ENCODE peak calls at places on chromosomes 5 and 9, in nine cellular contexts. P is spleen, O is IMR-90, Q is foreskin fibroblast, H is psoas muscle, X is OCI-LY7, N is pancreas, S is brain microvascular endothelial cell, K is AG04450. C is an unnamed sample.
A peak's percentile ranks its signal among the peaks of the same experiment; 100 is the strongest.

GRCh38 chr9:119924736-119925135 is 555.5 kb upstream of the BRINP1 start:
- DNase-seq in P (no peak), O (no peak), Q (no peak), H (no peak), X (no peak), N (no peak), S (no peak), K (no peak), C (no peak)

GRCh38 chr5:68251804-68252648 is 36.5 kb downstream of the PIK3R1 start:
- DNase-seq in P (no peak), O (peak; percentile 50), Q (peak; percentile 65), H (peak; percentile 50), X (no peak), N (no peak), S (no peak), K (peak; percentile 13), C (peak; percentile 71)

GRCh38 chr9:80213613-80214012 is 641.8 kb downstream of the TLE4 start:
- DNase-seq in P (peak; percentile 60), O (no peak), Q (no peak), H (no peak), X (no peak), N (peak; percentile 22), S (no peak), K (no peak), C (no peak)

GRCh38 chr9:32930486-32930885 is 70.9 kb downstream of the APTX start:
- DNase-seq in P (no peak), O (no peak), Q (no peak), H (no peak), X (no peak), N (no peak), S (no peak), K (no peak), C (no peak)

GRCh38 chr5:126081209-126081608 is 342.0 kb upstream of the GRAMD2B start:
- DNase-seq in P (no peak), O (no peak), Q (no peak), H (no peak), X (no peak), N (no peak), S (no peak), K (no peak), C (no peak)

GRCh38 chr9:130537346-130538050 is 41.9 kb upstream of the FUBP3 start:
- DNase-seq in P (peak; percentile 78), O (no peak), Q (peak; percentile 16), H (no peak), X (no peak), N (no peak), S (no peak), K (no peak), C (peak; percentile 36)

GRCh38 chr9:134676886-134677285 is 35.3 kb downstream of the COL5A1 start:
- DNase-seq in P (peak; percentile 34), O (no peak), Q (no peak), H (peak; percentile 1), X (no peak), N (no peak), S (no peak), K (no peak), C (no peak)

GRCh38 chr9:130432362-130432761 is 12.4 kb upstream of the ASS1 start:
- DNase-seq in P (no peak), O (no peak), Q (no peak), H (no peak), X (no peak), N (no peak), S (no peak), K (no peak), C (no peak)

GRCh38 chr9:76904661-76905457 is 1.1 kb downstream of the PRUNE2 start:
- DNase-seq in P (no peak), O (no peak), Q (no peak), H (no peak), X (no peak), N (no peak), S (no peak), K (no peak), C (no peak)

GRCh38 chr5:320524-321232 is 836 bp upstream of the AHRR start:
- DNase-seq in P (no peak), O (no peak), Q (no peak), H (no peak), X (no peak), N (peak; percentile 72), S (no peak), K (no peak), C (no peak)

GRCh38 chr5:321726-322251 is 275 bp downstream of the AHRR start:
- DNase-seq in P (no peak), O (no peak), Q (no peak), H (no peak), X (no peak), N (peak; percentile 75), S (no peak), K (no peak), C (no peak)

GRCh38 chr5:322281-322941 is 897 bp downstream of the AHRR start:
- DNase-seq in P (no peak), O (peak; percentile 36), Q (peak; percentile 68), H (no peak), X (no peak), N (peak; percentile 72), S (no peak), K (no peak), C (peak; percentile 26)

GRCh38 chr5:322942-323879 is 1.7 kb downstream of the AHRR start:
- DNase-seq in P (no peak), O (peak; percentile 31), Q (peak; percentile 40), H (no peak), X (no peak), N (no peak), S (no peak), K (no peak), C (no peak)

GRCh38 chr5:321233-321725 is at the start of gene AHRR:
- DNase-seq in P (no peak), O (peak; percentile 53), Q (peak; percentile 74), H (peak; percentile 63), X (no peak), N (peak; percentile 81), S (peak; percentile 40), K (no peak), C (peak; percentile 72)
- TF ChIP-seq CTCF in P (peak; percentile 61), O (peak; percentile 62), Q (peak; percentile 37), H (peak; percentile 33), X (no peak), N (no peak), S (peak; percentile 49), K (peak; percentile 49), C (peak; percentile 21)

GRCh38 chr5:139132515-139132914 is 65.7 kb downstream of the SIL1 start:
- DNase-seq in P (no peak), O (no peak), Q (no peak), H (no peak), X (no peak), N (no peak), S (no peak), K (no peak), C (no peak)

GRCh38 chr5:139133237-139133636 is 64.9 kb downstream of the SIL1 start:
- DNase-seq in P (no peak), O (no peak), Q (no peak), H (no peak), X (no peak), N (no peak), S (no peak), K (no peak), C (no peak)

GRCh38 chr5:139131062-139131856 is 66.9 kb downstream of the SIL1 start:
- DNase-seq in P (no peak), O (peak; percentile 39), Q (no peak), H (peak; percentile 41), X (no peak), N (no peak), S (no peak), K (no peak), C (peak; percentile 40)

GRCh38 chr5:139131881-139132480 is 66.2 kb downstream of the SIL1 start:
- DNase-seq in P (no peak), O (peak; percentile 16), Q (no peak), H (no peak), X (no peak), N (no peak), S (no peak), K (no peak), C (no peak)

GRCh38 chr5:139130217-139130616 is 68.0 kb downstream of the SIL1 start:
- DNase-seq in P (no peak), O (no peak), Q (no peak), H (no peak), X (no peak), N (no peak), S (no peak), K (no peak), C (no peak)
- TF ChIP-seq CTCF in P (no peak), O (no peak), Q (no peak), H (no peak), X (no peak), N (no peak), S (no peak), K (no peak), C (no peak)

GRCh38 chr5:82105457-82105856 is 133.6 kb downstream of the ATG10 start:
- DNase-seq in P (no peak), O (peak; percentile 20), Q (no peak), H (no peak), X (no peak), N (no peak), S (no peak), K (no peak), C (no peak)

GRCh38 chr5:82106806-82107205 is 135.0 kb downstream of the ATG10 start:
- DNase-seq in P (no peak), O (no peak), Q (no peak), H (no peak), X (no peak), N (no peak), S (no peak), K (no peak), C (peak; percentile 10)

GRCh38 chr5:82104872-82105271 is 133.0 kb downstream of the ATG10 start:
- DNase-seq in P (no peak), O (no peak), Q (no peak), H (no peak), X (no peak), N (no peak), S (no peak), K (no peak), C (no peak)

GRCh38 chr5:82107277-82107676 is 135.5 kb downstream of the ATG10 start:
- DNase-seq in P (no peak), O (peak; percentile 19), Q (peak; percentile 12), H (no peak), X (no peak), N (no peak), S (no peak), K (no peak), C (peak; percentile 64)

GRCh38 chr5:82106207-82106606 is 134.4 kb downstream of the ATG10 start:
- DNase-seq in P (no peak), O (peak; percentile 32), Q (no peak), H (no peak), X (no peak), N (no peak), S (no peak), K (no peak), C (peak; percentile 19)
- TF ChIP-seq CTCF in P (no peak), O (no peak), Q (no peak), H (no peak), X (no peak), N (no peak), S (no peak), K (no peak), C (no peak)

DNA sequence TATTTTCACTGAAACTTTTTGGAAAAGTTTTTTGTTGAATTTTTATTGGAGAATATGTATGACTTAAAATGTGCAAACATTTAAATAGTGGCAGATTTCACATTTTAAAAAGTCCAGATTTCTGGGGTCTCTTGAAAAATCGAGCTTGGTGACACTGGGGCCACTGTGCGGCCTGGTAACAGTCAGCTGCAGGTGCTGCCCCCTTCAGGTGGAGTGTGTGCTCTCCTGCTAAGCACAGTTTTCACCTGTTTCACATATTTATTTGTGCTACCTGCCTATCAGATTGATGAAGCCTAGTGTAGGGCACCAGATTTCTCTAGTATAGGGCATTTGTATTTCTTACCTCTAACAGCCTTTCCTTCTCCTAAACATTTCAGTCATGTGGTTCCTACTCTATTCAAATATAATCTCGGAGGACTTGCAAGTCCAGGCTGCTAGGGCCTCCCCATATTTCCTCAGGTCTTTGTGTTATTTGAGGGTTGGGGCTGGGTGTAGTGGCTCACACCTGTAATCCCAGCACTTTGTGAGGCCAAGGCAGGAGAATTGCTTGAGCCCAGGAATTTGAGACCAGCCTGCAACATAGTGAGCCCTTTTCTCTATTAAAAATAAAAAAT is 95.8 kb upstream of the KLF9 start:
- DNase-seq in P (peak; percentile 69), O (no peak), Q (no peak), H (peak; percentile 36), X (peak; percentile 27), N (no peak), S (no peak), K (no peak), C (no peak)
- TF ChIP-seq CTCF in P (peak; percentile 64), O (peak; percentile 49), Q (peak; percentile 56), H (peak; percentile 63), X (peak; percentile 75), N (peak; percentile 18), S (peak; percentile 81), K (peak; percentile 56), C (peak; percentile 65)

C was measured in cardiac fibroblast.